ENCODE peak calls at places on chromosome 17, in seven cellular contexts. L is GM19239; W is activated T-helper 1 cell treated with anti-CD3 and anti-CD28 coated beads, Interleukin-12 subunit alpha, Interleukin-12 subunit beta, Interleukin-2, Interleukin-4 antibody, amounts not matched to agents 30 ng/mL and 10 ng/mL and 1 ng/mL, durations not matched to agents 14 hours and 24 hours and 36 hours; K is SJCRH30; G is lung microvascular endothelial cell; E is EH; D is endothelial cell. C is an unnamed sample.

GRCh38 chr17:39950871-39951348 is 11.9 kb upstream of the GSDMA start:
- DNase-seq in L (no peak), W (no peak), K (peak), G (no peak), E (no peak), D (no peak), C (no peak)

GRCh38 chr17:79400989-79401703 is 209.7 kb downstream of the RBFOX3 start:
- DNase-seq in L (peak), W (peak), K (peak), G (peak), E (peak), D (peak), C (peak)

GRCh38 chr17:66614469-66614868 is 220.4 kb upstream of the CACNG5 start:
- DNase-seq in L (no peak), W (no peak), K (no peak), G (no peak), E (no peak), D (no peak), C (no peak)

GRCh38 chr17:68390888-68391545 is 66.3 kb downstream of the WIPI1 start:
- DNase-seq in L (no peak), W (no peak), K (no peak), G (no peak), E (peak), D (no peak), C (no peak)

GRCh38 chr17:38324732-38325131 is 19.0 kb downstream of the GPR179 start:
- DNase-seq in L (no peak), W (no peak), K (no peak), G (no peak), E (no peak), D (no peak), C (no peak)

GRCh38 chr17:43943769-43944418 is 1.6 kb upstream of the PPY start:
- DNase-seq in L (peak), W (peak), K (peak), G (peak), E (peak), D (peak), C (peak)

GRCh38 chr17:34584805-34585416 is 5.5 kb downstream of the TMEM132E start:
- DNase-seq in L (no peak), W (no peak), K (no peak), G (peak), E (peak), D (no peak), C (no peak)

GRCh38 chr17:65668211-65668610 is 106.8 kb upstream of the AXIN2 start:
- DNase-seq in L (no peak), W (no peak), K (no peak), G (no peak), E (no peak), D (no peak), C (no peak)

GRCh38 chr17:5759501-5759925 is 175.2 kb upstream of the NLRP1 start:
- DNase-seq in L (no peak), W (no peak), K (no peak), G (peak), E (no peak), D (no peak), C (no peak)

GRCh38 chr17:82389379-82389778 is 17.8 kb downstream of the UTS2R start:
- DNase-seq in L (no peak), W (no peak), K (no peak), G (no peak), E (no peak), D (no peak), C (no peak)

C was measured in stimulated activated naive CD8-positive, alpha-beta T cell treated with anti-CD3 and anti-CD28 coated beads, Interleukin-15, amount 100 ng/mL, for 72 hours.